ENCODE peak calls at places on chromosomes 7 and 10, in five cellular contexts. One of them, this sample, is unnamed.
A peak's percentile ranks its signal among the peaks of the same experiment; 100 is the strongest.

GRCh38 chr10:122555431-122555830 is 5.1 kb upstream of the DMBT1 start:
- DNase-seq in PC-3: no peak
- DNase-seq in H9: no peak
- DNase-seq in mesenchymal stem cell: no peak
- DNase-seq in neuronal stem cell: no peak
- DNase-seq in this sample: no peak

GRCh38 chr10:131207176-131207575 is 104.3 kb downstream of the TCERG1L start:
- DNase-seq in neuronal stem cell: no peak
- DNase-seq in mesenchymal stem cell: no peak
- DNase-seq in PC-3: no peak
- DNase-seq in H9: peak; percentile 14
- DNase-seq in this sample: no peak

GRCh38 chr10:35640951-35641429 is 1.1 kb downstream of the FZD8 start:
- DNase-seq in H9: peak; percentile 80
- DNase-seq in neuronal stem cell: peak; percentile 44
- DNase-seq in mesenchymal stem cell: peak; percentile 87
- DNase-seq in PC-3: peak; percentile 97
- DNase-seq in this sample: no peak

GRCh38 chr7:101708223-101708622 is 79.1 kb upstream of the MYL10 start:
- DNase-seq in neuronal stem cell: no peak
- DNase-seq in PC-3: no peak
- DNase-seq in mesenchymal stem cell: no peak
- DNase-seq in H9: no peak
- DNase-seq in this sample: no peak

GRCh38 chr7:140214075-140214684 is 37.4 kb upstream of the KDM7A start:
- DNase-seq in H9: no peak
- DNase-seq in mesenchymal stem cell: no peak
- DNase-seq in PC-3: peak; percentile 67
- DNase-seq in neuronal stem cell: no peak
- DNase-seq in this sample: no peak

GRCh38 chr7:128387216-128387615 is 22.6 kb downstream of the IMPDH1 start:
- DNase-seq in mesenchymal stem cell: no peak
- DNase-seq in neuronal stem cell: no peak
- DNase-seq in H9: no peak
- DNase-seq in PC-3: no peak
- DNase-seq in this sample: no peak

GRCh38 chr7:1638113-1638726 is 31.9 kb upstream of the ELFN1 start:
- DNase-seq in mesenchymal stem cell: no peak
- DNase-seq in H9: peak; percentile 46
- DNase-seq in PC-3: no peak
- DNase-seq in neuronal stem cell: peak; percentile 20
- DNase-seq in this sample: no peak

GRCh38 chr10:12916587-12916986 is 84.9 kb downstream of the CCDC3 start:
- DNase-seq in PC-3: no peak
- DNase-seq in mesenchymal stem cell: no peak
- DNase-seq in neuronal stem cell: no peak
- DNase-seq in H9: no peak
- DNase-seq in this sample: no peak

GRCh38 chr10:74557098-74557497 is 269.3 kb upstream of the KAT6B start:
- DNase-seq in PC-3: no peak
- DNase-seq in H9: no peak
- DNase-seq in neuronal stem cell: no peak
- DNase-seq in mesenchymal stem cell: no peak
- DNase-seq in this sample: no peak

GRCh38 chr7:27151341-27151944 is 940 bp downstream of the HOXA3 start:
- DNase-seq in mesenchymal stem cell: no peak
- DNase-seq in PC-3: peak; percentile 27
- DNase-seq in H9: no peak
- DNase-seq in neuronal stem cell: no peak
- DNase-seq in this sample: peak; percentile 59

GRCh38 chr7:130927564-130927963 is 193.6 kb upstream of the KLF14 start:
- DNase-seq in H9: no peak
- DNase-seq in PC-3: peak; percentile 0
- DNase-seq in mesenchymal stem cell: no peak
- DNase-seq in neuronal stem cell: no peak
- DNase-seq in this sample: no peak

GRCh38 chr7:17239683-17240521 is 58.5 kb upstream of the AHR start:
- DNase-seq in H9: no peak
- DNase-seq in PC-3: peak; percentile 53
- DNase-seq in mesenchymal stem cell: peak; percentile 43
- DNase-seq in neuronal stem cell: no peak
- DNase-seq in this sample: no peak

GRCh38 chr10:50932113-50932512 is 46.7 kb upstream of the A1CF start:
- DNase-seq in neuronal stem cell: no peak
- DNase-seq in PC-3: no peak
- DNase-seq in mesenchymal stem cell: no peak
- DNase-seq in H9: no peak
- DNase-seq in this sample: no peak

GRCh38 chr10:118957966-118958365 is 71.5 kb upstream of the NANOS1 start:
- DNase-seq in mesenchymal stem cell: no peak
- DNase-seq in H9: peak; percentile 19
- DNase-seq in neuronal stem cell: no peak
- DNase-seq in PC-3: no peak
- DNase-seq in this sample: no peak

GRCh38 chr7:106868364-106868763 is 3.3 kb downstream of the PIK3CG start:
- DNase-seq in H9: no peak
- DNase-seq in neuronal stem cell: no peak
- DNase-seq in mesenchymal stem cell: no peak
- DNase-seq in PC-3: no peak
- DNase-seq in this sample: no peak

GRCh38 chr7:39661960-39662359 is 38.6 kb downstream of the RALA start:
- DNase-seq in neuronal stem cell: no peak
- DNase-seq in PC-3: no peak
- DNase-seq in mesenchymal stem cell: no peak
- DNase-seq in H9: no peak
- DNase-seq in this sample: no peak

GRCh38 chr7:78924581-78924980 is 528.9 kb downstream of the MAGI2 start:
- DNase-seq in mesenchymal stem cell: peak; percentile 42
- DNase-seq in PC-3: peak; percentile 50
- DNase-seq in H9: no peak
- DNase-seq in neuronal stem cell: peak; percentile 17
- DNase-seq in this sample: peak; percentile 45

GRCh38 chr10:117237401-117237991 is 3.4 kb upstream of the SLC18A2 start:
- DNase-seq in H9: no peak
- DNase-seq in mesenchymal stem cell: no peak
- DNase-seq in neuronal stem cell: no peak
- DNase-seq in PC-3: no peak
- DNase-seq in this sample: peak; percentile 94

GRCh38 chr7:104963991-104964385 is 50.0 kb upstream of the KMT2E start:
- DNase-seq in neuronal stem cell: no peak
- DNase-seq in H9: no peak
- DNase-seq in mesenchymal stem cell: peak; percentile 89
- DNase-seq in PC-3: peak; percentile 29
- DNase-seq in this sample: no peak

GRCh38 chr7:96244992-96245292 is 77.0 kb downstream of the SLC25A13 start:
- DNase-seq in mesenchymal stem cell: no peak
- DNase-seq in neuronal stem cell: no peak
- DNase-seq in H9: no peak
- DNase-seq in PC-3: no peak
- DNase-seq in this sample: no peak

GRCh38 chr10:124688889-124689670 is 55.1 kb downstream of the FAM53B start:
- DNase-seq in PC-3: no peak
- DNase-seq in mesenchymal stem cell: no peak
- DNase-seq in neuronal stem cell: no peak
- DNase-seq in H9: no peak
- DNase-seq in this sample: no peak

GRCh38 chr10:125880719-125881118 is 373 bp downstream of the DHX32 start:
- DNase-seq in neuronal stem cell: no peak
- DNase-seq in mesenchymal stem cell: peak; percentile 53
- DNase-seq in H9: no peak
- DNase-seq in PC-3: no peak
- DNase-seq in this sample: no peak
- H3K4me2 ChIP-seq in neuronal stem cell: peak overlapping the region; percentile 34
- H3K4me2 ChIP-seq in mesenchymal stem cell: no peak overlapping the region
- H3K4me2 ChIP-seq in H9: peak overlapping the region; percentile 30
- H3K4me2 ChIP-seq in PC-3: no peak overlapping the region
- H3K4me2 ChIP-seq in this sample: no peak overlapping the region

GRCh38 chr10:103892181-103892580 is 25.8 kb downstream of the STN1 start:
- DNase-seq in mesenchymal stem cell: no peak
- DNase-seq in PC-3: no peak
- DNase-seq in H9: no peak
- DNase-seq in neuronal stem cell: no peak
- DNase-seq in this sample: no peak

GRCh38 chr10:103895458-103896186 is 22.4 kb downstream of the STN1 start:
- DNase-seq in mesenchymal stem cell: peak; percentile 56
- DNase-seq in PC-3: peak; percentile 77
- DNase-seq in H9: no peak
- DNase-seq in neuronal stem cell: no peak
- DNase-seq in this sample: no peak

GRCh38 chr10:103894454-103894853 is 23.5 kb downstream of the STN1 start:
- DNase-seq in neuronal stem cell: no peak
- DNase-seq in H9: no peak
- DNase-seq in PC-3: peak; percentile 31
- DNase-seq in mesenchymal stem cell: peak; percentile 59
- DNase-seq in this sample: no peak

GRCh38 chr10:103897241-103897774 is 20.7 kb downstream of the STN1 start:
- DNase-seq in PC-3: no peak
- DNase-seq in mesenchymal stem cell: no peak
- DNase-seq in neuronal stem cell: no peak
- DNase-seq in H9: no peak
- DNase-seq in this sample: no peak

GRCh38 chr10:103896225-103896624 is 21.8 kb downstream of the STN1 start:
- DNase-seq in PC-3: peak; percentile 32
- DNase-seq in mesenchymal stem cell: peak; percentile 80
- DNase-seq in neuronal stem cell: no peak
- DNase-seq in H9: no peak
- DNase-seq in this sample: no peak
- H3K9ac ChIP-seq in PC-3: peak overlapping the region; percentile 81
- H3K9ac ChIP-seq in mesenchymal stem cell: peak overlapping the region; percentile 87
- H3K9ac ChIP-seq in neuronal stem cell: no peak overlapping the region
- H3K9ac ChIP-seq in H9: no peak overlapping the region
- H3K9ac ChIP-seq in this sample: no peak overlapping the region

GRCh38 chr10:48439031-48439430 is 132.6 kb downstream of the MAPK8 start:
- DNase-seq in neuronal stem cell: no peak
- DNase-seq in H9: no peak
- DNase-seq in mesenchymal stem cell: peak; percentile 37
- DNase-seq in PC-3: peak; percentile 70
- DNase-seq in this sample: no peak

GRCh38 chr10:48439581-48440041 is 133.1 kb downstream of the MAPK8 start:
- DNase-seq in H9: peak; percentile 27
- DNase-seq in neuronal stem cell: no peak
- DNase-seq in PC-3: no peak
- DNase-seq in mesenchymal stem cell: peak; percentile 24
- DNase-seq in this sample: no peak

GRCh38 chr10:48442809-48443177 is 136.3 kb downstream of the MAPK8 start:
- DNase-seq in mesenchymal stem cell: no peak
- DNase-seq in H9: peak; percentile 20
- DNase-seq in PC-3: no peak
- DNase-seq in neuronal stem cell: no peak
- DNase-seq in this sample: no peak

GRCh38 chr10:48442090-48442808 is 135.8 kb downstream of the MAPK8 start:
- DNase-seq in PC-3: no peak
- DNase-seq in H9: peak; percentile 21
- DNase-seq in neuronal stem cell: no peak
- DNase-seq in mesenchymal stem cell: no peak
- DNase-seq in this sample: no peak

DNA sequence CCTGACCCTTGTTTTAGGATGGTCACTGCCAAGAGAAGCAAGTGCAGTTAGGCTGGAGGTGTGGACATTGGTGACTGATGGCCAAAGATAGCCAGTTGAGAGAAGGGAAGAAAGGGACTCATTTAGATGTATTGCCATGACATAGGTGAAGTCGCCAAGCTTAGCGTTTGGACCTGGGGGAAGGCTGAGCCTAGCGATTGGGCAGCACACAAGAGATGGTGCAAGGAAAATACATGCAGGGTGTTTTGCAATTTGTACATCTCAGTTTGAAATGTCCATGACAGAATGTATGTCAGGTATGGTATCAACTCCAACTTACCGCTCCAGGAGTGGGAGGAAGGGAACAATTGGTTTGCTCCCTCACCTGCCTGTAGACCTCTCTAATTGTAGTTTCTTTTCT is 134.3 kb downstream of the MAPK8 start:
- DNase-seq in H9: peak; percentile 12
- DNase-seq in PC-3: no peak
- DNase-seq in mesenchymal stem cell: no peak
- DNase-seq in neuronal stem cell: no peak
- DNase-seq in this sample: no peak
- H3K27ac ChIP-seq in H9: no peak overlapping the region
- H3K27ac ChIP-seq in PC-3: no peak overlapping the region
- H3K27ac ChIP-seq in mesenchymal stem cell: no peak overlapping the region
- H3K27ac ChIP-seq in neuronal stem cell: no peak overlapping the region
- H3K27ac ChIP-seq in this sample: no peak overlapping the region

DNA sequence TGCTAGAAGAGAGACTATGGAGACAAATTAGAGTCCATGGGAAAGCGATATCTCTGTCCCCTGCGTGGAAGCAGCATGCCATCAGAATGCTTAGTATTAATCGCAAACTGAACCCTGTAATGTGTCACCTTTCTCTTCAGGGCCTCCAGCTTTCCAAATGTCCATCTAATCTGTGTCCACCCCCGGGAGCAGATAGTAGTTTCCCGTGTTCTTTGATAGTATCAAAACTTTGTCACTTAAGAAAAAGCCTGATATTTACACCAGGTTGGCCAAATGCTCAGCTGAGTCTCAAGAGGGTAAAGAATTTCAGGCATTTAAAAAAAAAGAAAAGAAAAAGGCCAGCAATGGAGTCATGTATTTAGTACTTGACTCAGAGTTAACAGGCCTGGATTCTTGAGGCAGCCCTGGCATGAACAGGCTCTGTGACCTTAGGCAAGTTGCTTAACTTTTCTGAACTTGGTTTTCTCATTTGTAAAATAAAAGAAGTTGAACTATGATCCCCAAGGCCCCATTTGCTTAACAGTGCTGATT is 10.4 kb upstream of the GSAP start:
- DNase-seq in mesenchymal stem cell: peak; percentile 74
- DNase-seq in neuronal stem cell: peak; percentile 37
- DNase-seq in PC-3: peak; percentile 26
- DNase-seq in H9: no peak
- DNase-seq in this sample: no peak
- H3K4me2 ChIP-seq in mesenchymal stem cell: peak overlapping the region; percentile 60
- H3K4me2 ChIP-seq in neuronal stem cell: no peak overlapping the region
- H3K4me2 ChIP-seq in PC-3: peak overlapping the region; percentile 80
- H3K4me2 ChIP-seq in H9: peak overlapping the region; percentile 17
- H3K4me2 ChIP-seq in this sample: peak overlapping the region; percentile 31

GRCh38 chr7:94908204-94909022 is 1.0 kb downstream of the PPP1R9A start:
- DNase-seq in H9: peak; percentile 72
- DNase-seq in neuronal stem cell: peak; percentile 76
- DNase-seq in PC-3: peak; percentile 43
- DNase-seq in mesenchymal stem cell: peak; percentile 32
- DNase-seq in this sample: no peak
- H3K9ac ChIP-seq in H9: peak overlapping the region; percentile 80
- H3K9ac ChIP-seq in neuronal stem cell: peak overlapping the region; percentile 85
- H3K9ac ChIP-seq in PC-3: peak overlapping the region; percentile 59
- H3K9ac ChIP-seq in mesenchymal stem cell: peak overlapping the region; percentile 54
- H3K9ac ChIP-seq in this sample: no peak overlapping the region

This sample was measured in Karpas-422.